ENCODE peak calls at places on chromosomes 2 and 18, in nine cellular contexts. One of them, this sample, is unnamed.

GRCh38 chr18:55543130-55543704 is 44.8 kb downstream of the TCF4 start:
- DNase-seq in Daoy: no peak
- DNase-seq in stimulated activated CD8-positive, alpha-beta memory T cell treated with anti-CD3 and anti-CD28 coated beads, Interleukin-4, amount 100 ng/mL, for 4 hours: no peak
- DNase-seq in stomach: no peak
- DNase-seq in colonic mucosa: no peak
- DNase-seq in aorta: no peak
- DNase-seq in skeletal muscle cell: no peak
- DNase-seq in activated CD8-positive, alpha-beta memory T cell treated with anti-CD3 and anti-CD28 coated beads for 48 hours: no peak
- DNase-seq in SW 1271: no peak
- DNase-seq in this sample: no peak

GRCh38 chr18:48133675-48134251 is 203.3 kb upstream of the SMAD2 start:
- DNase-seq in Daoy: peak
- DNase-seq in stimulated activated CD8-positive, alpha-beta memory T cell treated with anti-CD3 and anti-CD28 coated beads, Interleukin-4, amount 100 ng/mL, for 4 hours: no peak
- DNase-seq in stomach: peak
- DNase-seq in colonic mucosa: peak
- DNase-seq in aorta: no peak
- DNase-seq in skeletal muscle cell: no peak
- DNase-seq in activated CD8-positive, alpha-beta memory T cell treated with anti-CD3 and anti-CD28 coated beads for 48 hours: no peak
- DNase-seq in SW 1271: no peak
- DNase-seq in this sample: no peak

GRCh38 chr2:189261431-189261841 is 81.9 kb upstream of the COL5A2 start:
- DNase-seq in Daoy: peak
- DNase-seq in stimulated activated CD8-positive, alpha-beta memory T cell treated with anti-CD3 and anti-CD28 coated beads, Interleukin-4, amount 100 ng/mL, for 4 hours: no peak
- DNase-seq in stomach: no peak
- DNase-seq in colonic mucosa: no peak
- DNase-seq in aorta: no peak
- DNase-seq in skeletal muscle cell: peak
- DNase-seq in activated CD8-positive, alpha-beta memory T cell treated with anti-CD3 and anti-CD28 coated beads for 48 hours: no peak
- DNase-seq in SW 1271: no peak
- DNase-seq in this sample: peak

GRCh38 chr2:65064728-65065552 is 8.7 kb downstream of the CEP68 start:
- DNase-seq in Daoy: peak
- DNase-seq in stimulated activated CD8-positive, alpha-beta memory T cell treated with anti-CD3 and anti-CD28 coated beads, Interleukin-4, amount 100 ng/mL, for 4 hours: no peak
- DNase-seq in stomach: peak
- DNase-seq in colonic mucosa: peak
- DNase-seq in aorta: peak
- DNase-seq in skeletal muscle cell: peak
- DNase-seq in activated CD8-positive, alpha-beta memory T cell treated with anti-CD3 and anti-CD28 coated beads for 48 hours: no peak
- DNase-seq in SW 1271: no peak
- DNase-seq in this sample: no peak

GRCh38 chr2:70472256-70472905 is 81.2 kb downstream of the TGFA start:
- DNase-seq in Daoy: no peak
- DNase-seq in stimulated activated CD8-positive, alpha-beta memory T cell treated with anti-CD3 and anti-CD28 coated beads, Interleukin-4, amount 100 ng/mL, for 4 hours: no peak
- DNase-seq in stomach: no peak
- DNase-seq in colonic mucosa: no peak
- DNase-seq in aorta: no peak
- DNase-seq in skeletal muscle cell: no peak
- DNase-seq in activated CD8-positive, alpha-beta memory T cell treated with anti-CD3 and anti-CD28 coated beads for 48 hours: no peak
- DNase-seq in SW 1271: no peak
- DNase-seq in this sample: no peak

GRCh38 chr2:226894752-226895151 is 58.9 kb downstream of the RHBDD1 start:
- DNase-seq in Daoy: no peak
- DNase-seq in stimulated activated CD8-positive, alpha-beta memory T cell treated with anti-CD3 and anti-CD28 coated beads, Interleukin-4, amount 100 ng/mL, for 4 hours: no peak
- DNase-seq in stomach: no peak
- DNase-seq in colonic mucosa: no peak
- DNase-seq in aorta: no peak
- DNase-seq in skeletal muscle cell: no peak
- DNase-seq in activated CD8-positive, alpha-beta memory T cell treated with anti-CD3 and anti-CD28 coated beads for 48 hours: no peak
- DNase-seq in SW 1271: no peak
- DNase-seq in this sample: no peak

GRCh38 chr2:227862227-227862740 is 9.1 kb upstream of the DAW1 start:
- DNase-seq in Daoy: peak
- DNase-seq in stimulated activated CD8-positive, alpha-beta memory T cell treated with anti-CD3 and anti-CD28 coated beads, Interleukin-4, amount 100 ng/mL, for 4 hours: no peak
- DNase-seq in stomach: peak
- DNase-seq in colonic mucosa: peak
- DNase-seq in aorta: no peak
- DNase-seq in skeletal muscle cell: no peak
- DNase-seq in activated CD8-positive, alpha-beta memory T cell treated with anti-CD3 and anti-CD28 coated beads for 48 hours: no peak
- DNase-seq in SW 1271: peak
- DNase-seq in this sample: no peak

GRCh38 chr2:239470151-239470900 is 69.5 kb upstream of the HDAC4 start:
- DNase-seq in Daoy: no peak
- DNase-seq in stimulated activated CD8-positive, alpha-beta memory T cell treated with anti-CD3 and anti-CD28 coated beads, Interleukin-4, amount 100 ng/mL, for 4 hours: no peak
- DNase-seq in stomach: peak
- DNase-seq in colonic mucosa: no peak
- DNase-seq in aorta: no peak
- DNase-seq in skeletal muscle cell: no peak
- DNase-seq in activated CD8-positive, alpha-beta memory T cell treated with anti-CD3 and anti-CD28 coated beads for 48 hours: no peak
- DNase-seq in SW 1271: no peak
- DNase-seq in this sample: no peak

GRCh38 chr2:117661619-117662018 is 152.9 kb upstream of the DDX18 start:
- DNase-seq in Daoy: no peak
- DNase-seq in stimulated activated CD8-positive, alpha-beta memory T cell treated with anti-CD3 and anti-CD28 coated beads, Interleukin-4, amount 100 ng/mL, for 4 hours: no peak
- DNase-seq in stomach: no peak
- DNase-seq in colonic mucosa: no peak
- DNase-seq in aorta: no peak
- DNase-seq in skeletal muscle cell: no peak
- DNase-seq in activated CD8-positive, alpha-beta memory T cell treated with anti-CD3 and anti-CD28 coated beads for 48 hours: no peak
- DNase-seq in SW 1271: no peak
- DNase-seq in this sample: no peak

GRCh38 chr2:20490300-20491181 is 43.7 kb downstream of the RHOB start:
- DNase-seq in Daoy: peak
- DNase-seq in stimulated activated CD8-positive, alpha-beta memory T cell treated with anti-CD3 and anti-CD28 coated beads, Interleukin-4, amount 100 ng/mL, for 4 hours: no peak
- DNase-seq in stomach: no peak
- DNase-seq in colonic mucosa: no peak
- DNase-seq in aorta: peak
- DNase-seq in skeletal muscle cell: peak
- DNase-seq in activated CD8-positive, alpha-beta memory T cell treated with anti-CD3 and anti-CD28 coated beads for 48 hours: no peak
- DNase-seq in SW 1271: no peak
- DNase-seq in this sample: no peak

GRCh38 chr2:84388921-84389490 is 70.1 kb downstream of the SUCLG1 start:
- DNase-seq in Daoy: no peak
- DNase-seq in stimulated activated CD8-positive, alpha-beta memory T cell treated with anti-CD3 and anti-CD28 coated beads, Interleukin-4, amount 100 ng/mL, for 4 hours: no peak
- DNase-seq in stomach: no peak
- DNase-seq in colonic mucosa: no peak
- DNase-seq in aorta: no peak
- DNase-seq in skeletal muscle cell: no peak
- DNase-seq in activated CD8-positive, alpha-beta memory T cell treated with anti-CD3 and anti-CD28 coated beads for 48 hours: no peak
- DNase-seq in SW 1271: no peak
- DNase-seq in this sample: no peak

GRCh38 chr18:5542393-5543035 is 1.3 kb downstream of the EPB41L3 start:
- DNase-seq in Daoy: peak
- DNase-seq in stimulated activated CD8-positive, alpha-beta memory T cell treated with anti-CD3 and anti-CD28 coated beads, Interleukin-4, amount 100 ng/mL, for 4 hours: no peak
- DNase-seq in stomach: no peak
- DNase-seq in colonic mucosa: peak
- DNase-seq in aorta: peak
- DNase-seq in skeletal muscle cell: no peak
- DNase-seq in activated CD8-positive, alpha-beta memory T cell treated with anti-CD3 and anti-CD28 coated beads for 48 hours: no peak
- DNase-seq in SW 1271: no peak
- DNase-seq in this sample: no peak

GRCh38 chr18:49135871-49136270 is 185.1 kb upstream of the SMAD7 start:
- DNase-seq in Daoy: peak
- DNase-seq in stimulated activated CD8-positive, alpha-beta memory T cell treated with anti-CD3 and anti-CD28 coated beads, Interleukin-4, amount 100 ng/mL, for 4 hours: no peak
- DNase-seq in stomach: no peak
- DNase-seq in colonic mucosa: no peak
- DNase-seq in aorta: no peak
- DNase-seq in skeletal muscle cell: peak
- DNase-seq in activated CD8-positive, alpha-beta memory T cell treated with anti-CD3 and anti-CD28 coated beads for 48 hours: no peak
- DNase-seq in SW 1271: no peak
- DNase-seq in this sample: no peak

GRCh38 chr18:67242001-67242400 is 274.5 kb downstream of the DSEL start:
- DNase-seq in Daoy: no peak
- DNase-seq in stimulated activated CD8-positive, alpha-beta memory T cell treated with anti-CD3 and anti-CD28 coated beads, Interleukin-4, amount 100 ng/mL, for 4 hours: no peak
- DNase-seq in stomach: no peak
- DNase-seq in colonic mucosa: no peak
- DNase-seq in aorta: no peak
- DNase-seq in skeletal muscle cell: no peak
- DNase-seq in activated CD8-positive, alpha-beta memory T cell treated with anti-CD3 and anti-CD28 coated beads for 48 hours: no peak
- DNase-seq in SW 1271: no peak
- DNase-seq in this sample: no peak

GRCh38 chr2:148922776-148923175 is 47.7 kb downstream of the KIF5C start:
- DNase-seq in Daoy: no peak
- DNase-seq in stimulated activated CD8-positive, alpha-beta memory T cell treated with anti-CD3 and anti-CD28 coated beads, Interleukin-4, amount 100 ng/mL, for 4 hours: no peak
- DNase-seq in stomach: no peak
- DNase-seq in colonic mucosa: no peak
- DNase-seq in aorta: no peak
- DNase-seq in skeletal muscle cell: no peak
- DNase-seq in activated CD8-positive, alpha-beta memory T cell treated with anti-CD3 and anti-CD28 coated beads for 48 hours: no peak
- DNase-seq in SW 1271: no peak
- DNase-seq in this sample: no peak

GRCh38 chr2:191321861-191322662 is 76.9 kb downstream of the MYO1B start:
- DNase-seq in Daoy: peak
- DNase-seq in stimulated activated CD8-positive, alpha-beta memory T cell treated with anti-CD3 and anti-CD28 coated beads, Interleukin-4, amount 100 ng/mL, for 4 hours: no peak
- DNase-seq in stomach: no peak
- DNase-seq in colonic mucosa: no peak
- DNase-seq in aorta: no peak
- DNase-seq in skeletal muscle cell: peak
- DNase-seq in activated CD8-positive, alpha-beta memory T cell treated with anti-CD3 and anti-CD28 coated beads for 48 hours: peak
- DNase-seq in SW 1271: no peak
- DNase-seq in this sample: no peak

GRCh38 chr2:188285049-188285448 is 6.6 kb upstream of the GULP1 start:
- DNase-seq in Daoy: no peak
- DNase-seq in stimulated activated CD8-positive, alpha-beta memory T cell treated with anti-CD3 and anti-CD28 coated beads, Interleukin-4, amount 100 ng/mL, for 4 hours: no peak
- DNase-seq in stomach: peak
- DNase-seq in colonic mucosa: no peak
- DNase-seq in aorta: no peak
- DNase-seq in skeletal muscle cell: no peak
- DNase-seq in activated CD8-positive, alpha-beta memory T cell treated with anti-CD3 and anti-CD28 coated beads for 48 hours: no peak
- DNase-seq in SW 1271: no peak
- DNase-seq in this sample: no peak

GRCh38 chr2:180246281-180246680 is 239.2 kb upstream of the CWC22 start:
- DNase-seq in Daoy: no peak
- DNase-seq in stimulated activated CD8-positive, alpha-beta memory T cell treated with anti-CD3 and anti-CD28 coated beads, Interleukin-4, amount 100 ng/mL, for 4 hours: no peak
- DNase-seq in stomach: no peak
- DNase-seq in colonic mucosa: no peak
- DNase-seq in aorta: no peak
- DNase-seq in skeletal muscle cell: peak
- DNase-seq in activated CD8-positive, alpha-beta memory T cell treated with anti-CD3 and anti-CD28 coated beads for 48 hours: no peak
- DNase-seq in SW 1271: no peak
- DNase-seq in this sample: no peak

GRCh38 chr18:13541621-13542519 is 184.5 kb downstream of the FAM210A start:
- DNase-seq in Daoy: no peak
- DNase-seq in stimulated activated CD8-positive, alpha-beta memory T cell treated with anti-CD3 and anti-CD28 coated beads, Interleukin-4, amount 100 ng/mL, for 4 hours: no peak
- DNase-seq in stomach: no peak
- DNase-seq in colonic mucosa: peak
- DNase-seq in aorta: no peak
- DNase-seq in skeletal muscle cell: no peak
- DNase-seq in activated CD8-positive, alpha-beta memory T cell treated with anti-CD3 and anti-CD28 coated beads for 48 hours: no peak
- DNase-seq in SW 1271: no peak
- DNase-seq in this sample: no peak

GRCh38 chr18:48819276-48819675 is 131.5 kb downstream of the SMAD7 start:
- DNase-seq in Daoy: no peak
- DNase-seq in stimulated activated CD8-positive, alpha-beta memory T cell treated with anti-CD3 and anti-CD28 coated beads, Interleukin-4, amount 100 ng/mL, for 4 hours: no peak
- DNase-seq in stomach: peak
- DNase-seq in colonic mucosa: no peak
- DNase-seq in aorta: peak
- DNase-seq in skeletal muscle cell: no peak
- DNase-seq in activated CD8-positive, alpha-beta memory T cell treated with anti-CD3 and anti-CD28 coated beads for 48 hours: no peak
- DNase-seq in SW 1271: no peak
- DNase-seq in this sample: no peak

GRCh38 chr2:29317801-29318485 is 202.7 kb downstream of the CLIP4 start:
- DNase-seq in Daoy: no peak
- DNase-seq in stimulated activated CD8-positive, alpha-beta memory T cell treated with anti-CD3 and anti-CD28 coated beads, Interleukin-4, amount 100 ng/mL, for 4 hours: no peak
- DNase-seq in stomach: no peak
- DNase-seq in colonic mucosa: no peak
- DNase-seq in aorta: no peak
- DNase-seq in skeletal muscle cell: no peak
- DNase-seq in activated CD8-positive, alpha-beta memory T cell treated with anti-CD3 and anti-CD28 coated beads for 48 hours: no peak
- DNase-seq in SW 1271: no peak
- DNase-seq in this sample: no peak

GRCh38 chr18:57352761-57353136 is 392 bp downstream of the ST8SIA3 start:
- DNase-seq in Daoy: no peak
- DNase-seq in stimulated activated CD8-positive, alpha-beta memory T cell treated with anti-CD3 and anti-CD28 coated beads, Interleukin-4, amount 100 ng/mL, for 4 hours: no peak
- DNase-seq in stomach: no peak
- DNase-seq in colonic mucosa: no peak
- DNase-seq in aorta: no peak
- DNase-seq in skeletal muscle cell: no peak
- DNase-seq in activated CD8-positive, alpha-beta memory T cell treated with anti-CD3 and anti-CD28 coated beads for 48 hours: no peak
- DNase-seq in SW 1271: no peak
- DNase-seq in this sample: no peak

GRCh38 chr2:159755788-159756187 is 42.2 kb downstream of the CD302 start:
- DNase-seq in Daoy: peak
- DNase-seq in stimulated activated CD8-positive, alpha-beta memory T cell treated with anti-CD3 and anti-CD28 coated beads, Interleukin-4, amount 100 ng/mL, for 4 hours: no peak
- DNase-seq in stomach: no peak
- DNase-seq in colonic mucosa: no peak
- DNase-seq in aorta: no peak
- DNase-seq in skeletal muscle cell: no peak
- DNase-seq in activated CD8-positive, alpha-beta memory T cell treated with anti-CD3 and anti-CD28 coated beads for 48 hours: no peak
- DNase-seq in SW 1271: peak
- DNase-seq in this sample: peak

GRCh38 chr2:202115385-202116060 is 42.5 kb downstream of the KIAA2012 start:
- DNase-seq in Daoy: no peak
- DNase-seq in stimulated activated CD8-positive, alpha-beta memory T cell treated with anti-CD3 and anti-CD28 coated beads, Interleukin-4, amount 100 ng/mL, for 4 hours: no peak
- DNase-seq in stomach: no peak
- DNase-seq in colonic mucosa: no peak
- DNase-seq in aorta: no peak
- DNase-seq in skeletal muscle cell: peak
- DNase-seq in activated CD8-positive, alpha-beta memory T cell treated with anti-CD3 and anti-CD28 coated beads for 48 hours: no peak
- DNase-seq in SW 1271: no peak
- DNase-seq in this sample: no peak

GRCh38 chr2:46315103-46315890 is 18.1 kb downstream of the EPAS1 start:
- DNase-seq in Daoy: peak
- DNase-seq in stimulated activated CD8-positive, alpha-beta memory T cell treated with anti-CD3 and anti-CD28 coated beads, Interleukin-4, amount 100 ng/mL, for 4 hours: no peak
- DNase-seq in stomach: peak
- DNase-seq in colonic mucosa: peak
- DNase-seq in aorta: peak
- DNase-seq in skeletal muscle cell: peak
- DNase-seq in activated CD8-positive, alpha-beta memory T cell treated with anti-CD3 and anti-CD28 coated beads for 48 hours: no peak
- DNase-seq in SW 1271: peak
- DNase-seq in this sample: peak

GRCh38 chr2:121810959-121811853 is 55.8 kb downstream of the TSN start:
- DNase-seq in Daoy: peak
- DNase-seq in stimulated activated CD8-positive, alpha-beta memory T cell treated with anti-CD3 and anti-CD28 coated beads, Interleukin-4, amount 100 ng/mL, for 4 hours: no peak
- DNase-seq in stomach: peak
- DNase-seq in colonic mucosa: peak
- DNase-seq in aorta: no peak
- DNase-seq in skeletal muscle cell: peak
- DNase-seq in activated CD8-positive, alpha-beta memory T cell treated with anti-CD3 and anti-CD28 coated beads for 48 hours: no peak
- DNase-seq in SW 1271: no peak
- DNase-seq in this sample: peak

GRCh38 chr2:139684286-139684860 is 904.2 kb upstream of the NXPH2 start:
- DNase-seq in Daoy: no peak
- DNase-seq in stimulated activated CD8-positive, alpha-beta memory T cell treated with anti-CD3 and anti-CD28 coated beads, Interleukin-4, amount 100 ng/mL, for 4 hours: no peak
- DNase-seq in stomach: no peak
- DNase-seq in colonic mucosa: no peak
- DNase-seq in aorta: no peak
- DNase-seq in skeletal muscle cell: no peak
- DNase-seq in activated CD8-positive, alpha-beta memory T cell treated with anti-CD3 and anti-CD28 coated beads for 48 hours: no peak
- DNase-seq in SW 1271: no peak
- DNase-seq in this sample: no peak

GRCh38 chr18:29003194-29003593 is 826.3 kb upstream of the CDH2 start:
- DNase-seq in Daoy: no peak
- DNase-seq in stimulated activated CD8-positive, alpha-beta memory T cell treated with anti-CD3 and anti-CD28 coated beads, Interleukin-4, amount 100 ng/mL, for 4 hours: no peak
- DNase-seq in stomach: no peak
- DNase-seq in colonic mucosa: no peak
- DNase-seq in aorta: no peak
- DNase-seq in skeletal muscle cell: no peak
- DNase-seq in activated CD8-positive, alpha-beta memory T cell treated with anti-CD3 and anti-CD28 coated beads for 48 hours: no peak
- DNase-seq in SW 1271: no peak
- DNase-seq in this sample: no peak

GRCh38 chr2:36705326-36706020 is 9.0 kb downstream of the VIT start:
- DNase-seq in Daoy: no peak
- DNase-seq in stimulated activated CD8-positive, alpha-beta memory T cell treated with anti-CD3 and anti-CD28 coated beads, Interleukin-4, amount 100 ng/mL, for 4 hours: no peak
- DNase-seq in stomach: no peak
- DNase-seq in colonic mucosa: no peak
- DNase-seq in aorta: no peak
- DNase-seq in skeletal muscle cell: no peak
- DNase-seq in activated CD8-positive, alpha-beta memory T cell treated with anti-CD3 and anti-CD28 coated beads for 48 hours: no peak
- DNase-seq in SW 1271: no peak
- DNase-seq in this sample: no peak

GRCh38 chr2:217908544-217908943 is 94.3 kb downstream of the TNS1 start:
- DNase-seq in Daoy: no peak
- DNase-seq in stimulated activated CD8-positive, alpha-beta memory T cell treated with anti-CD3 and anti-CD28 coated beads, Interleukin-4, amount 100 ng/mL, for 4 hours: no peak
- DNase-seq in stomach: no peak
- DNase-seq in colonic mucosa: no peak
- DNase-seq in aorta: peak
- DNase-seq in skeletal muscle cell: no peak
- DNase-seq in activated CD8-positive, alpha-beta memory T cell treated with anti-CD3 and anti-CD28 coated beads for 48 hours: no peak
- DNase-seq in SW 1271: no peak
- DNase-seq in this sample: no peak

GRCh38 chr18:9755603-9756002 is 47.5 kb downstream of the RAB31 start:
- DNase-seq in Daoy: no peak
- DNase-seq in stimulated activated CD8-positive, alpha-beta memory T cell treated with anti-CD3 and anti-CD28 coated beads, Interleukin-4, amount 100 ng/mL, for 4 hours: no peak
- DNase-seq in stomach: no peak
- DNase-seq in colonic mucosa: no peak
- DNase-seq in aorta: peak
- DNase-seq in skeletal muscle cell: no peak
- DNase-seq in activated CD8-positive, alpha-beta memory T cell treated with anti-CD3 and anti-CD28 coated beads for 48 hours: no peak
- DNase-seq in SW 1271: no peak
- DNase-seq in this sample: no peak